ENCODE peak calls at places on chromosomes 7 and 10, in nine cellular contexts. N is tibial nerve; X is A549; D is progenitor cell of endocrine pancreas; J is activated CD8-positive, alpha-beta T cell treated with anti-CD3 and anti-CD28 coated beads for 36 hours; B is GM23338; H is AG04450; U is sigmoid colon; Y is fibroblast of the aortic adventitia. V is an unnamed sample.

GRCh38 chr10:18185621-18186020 is 45.4 kb downstream of the CACNB2 start:
- DNase-seq in B (no peak), Y (no peak), H (no peak), J (no peak), U (no peak), D (no peak), X (no peak), N (no peak), V (no peak)

GRCh38 chr7:129771928-129772479 is 160.5 kb downstream of the NRF1 start:
- DNase-seq in N (no peak), H (no peak), Y (no peak), X (no peak), D (no peak), B (no peak), U (no peak), J (no peak), V (no peak)

GRCh38 chr7:100132697-100133137 is 6.0 kb downstream of the MBLAC1 start:
- DNase-seq in Y (peak), B (peak), J (peak), N (peak), U (no peak), X (peak), H (no peak), D (peak), V (peak)

GRCh38 chr10:27240891-27241639 is 468 bp upstream of the ACBD5 start:
- DNase-seq in J (peak), H (no peak), X (no peak), Y (peak), N (no peak), U (no peak), B (peak), D (no peak), V (no peak)

GRCh38 chr10:103895458-103896186 is 22.4 kb downstream of the STN1 start:
- DNase-seq in X (no peak), B (no peak), U (no peak), Y (peak), J (no peak), N (no peak), H (no peak), D (no peak), V (no peak)

GRCh38 chr10:133309720-133310398 is 1.1 kb downstream of the ZNF511 start:
- DNase-seq in X (no peak), N (no peak), Y (no peak), J (no peak), U (no peak), H (no peak), B (no peak), D (no peak), V (no peak)

GRCh38 chr7:78057571-78057970 is 259.0 kb downstream of the PHTF2 start:
- DNase-seq in Y (no peak), J (no peak), D (no peak), B (no peak), N (no peak), X (no peak), U (no peak), H (no peak), V (no peak)

GRCh38 chr7:152335900-152336571 is 99.8 kb downstream of the KMT2C start:
- DNase-seq in J (no peak), H (no peak), U (no peak), N (no peak), Y (peak), B (no peak), D (no peak), X (no peak), V (peak)

GRCh38 chr7:45922810-45923209 is 1.7 kb upstream of the IGFBP3 start:
- DNase-seq in Y (no peak), H (no peak), J (peak), B (no peak), U (no peak), X (no peak), D (no peak), N (no peak), V (no peak)

GRCh38 chr10:72612203-72612826 is 13.6 kb downstream of the MICU1 start:
- DNase-seq in H (no peak), U (no peak), N (no peak), D (no peak), J (no peak), B (no peak), X (no peak), Y (peak), V (no peak)

GRCh38 chr7:330554-331230 is 40.7 kb downstream of the FOXL3 start:
- DNase-seq in U (peak), Y (no peak), X (no peak), B (no peak), N (no peak), H (no peak), D (no peak), J (no peak), V (no peak)

DNA sequence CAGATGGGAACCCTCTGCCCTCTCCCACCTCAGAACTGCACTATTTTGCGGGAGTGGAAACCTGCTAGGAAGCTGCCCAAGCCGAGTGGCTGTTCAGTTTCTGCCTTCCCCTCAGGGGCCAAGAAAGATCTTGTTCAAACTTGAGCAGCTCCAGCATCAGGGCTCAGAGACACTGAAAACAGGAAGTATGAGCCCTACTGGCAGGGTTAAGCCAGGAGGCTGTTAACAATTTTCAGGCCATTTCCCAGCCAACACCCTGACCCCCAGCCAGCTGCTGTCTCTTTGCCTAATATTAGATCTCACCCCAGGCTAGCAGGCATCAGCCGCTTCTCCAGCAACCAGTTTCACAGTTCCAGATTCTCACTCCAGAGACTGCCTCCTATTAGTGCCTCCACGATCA is 9.2 kb downstream of the PLAU start:
- DNase-seq in J (no peak), Y (peak), U (peak), H (no peak), X (no peak), B (peak), N (peak), D (no peak), V (peak)
- TF ChIP-seq CTCF in J (no peak), Y (no peak), U (no peak), H (no peak), X (no peak), B (no peak), N (no peak), D (no peak), V (no peak)

GRCh38 chr7:20311743-20312042 is 19.0 kb upstream of the ITGB8 start:
- DNase-seq in B (no peak), Y (no peak), D (no peak), U (no peak), N (no peak), H (no peak), J (no peak), X (no peak), V (no peak)
- TF ChIP-seq CTCF in B (no peak), Y (no peak), D (no peak), U (no peak), N (no peak), H (no peak), J (no peak), X (no peak), V (no peak)

GRCh38 chr7:123583821-123584220 is 17.8 kb upstream of the ASB15 start:
- DNase-seq in U (no peak), H (no peak), N (no peak), D (no peak), J (no peak), X (no peak), Y (no peak), B (no peak), V (no peak)

GRCh38 chr7:123580406-123581161 is 21.0 kb upstream of the ASB15 start:
- DNase-seq in B (peak), H (no peak), N (no peak), Y (peak), D (no peak), U (no peak), J (peak), X (no peak), V (no peak)

GRCh38 chr7:123581162-123581459 is 20.5 kb upstream of the ASB15 start:
- DNase-seq in X (no peak), Y (no peak), D (no peak), H (no peak), U (no peak), J (no peak), B (no peak), N (no peak), V (no peak)
- TF ChIP-seq CTCF in X (peak), Y (no peak), D (no peak), H (no peak), U (no peak), J (no peak), B (no peak), N (no peak), V (no peak)

GRCh38 chr7:16702433-16702832 is 51.1 kb upstream of the TSPAN13 start:
- DNase-seq in N (no peak), X (no peak), H (no peak), Y (no peak), D (no peak), J (no peak), B (no peak), U (no peak), V (no peak)
- TF ChIP-seq CTCF in N (no peak), X (peak), H (no peak), Y (no peak), D (peak), J (no peak), B (no peak), U (no peak), V (no peak)

GRCh38 chr10:125118701-125119100 is 41.7 kb downstream of the CTBP2 start:
- DNase-seq in J (no peak), B (no peak), D (no peak), H (no peak), N (no peak), Y (no peak), X (no peak), U (peak), V (no peak)

GRCh38 chr10:125120046-125120710 is 40.2 kb downstream of the CTBP2 start:
- DNase-seq in J (no peak), D (no peak), H (no peak), B (no peak), U (peak), Y (no peak), X (no peak), N (no peak), V (no peak)

GRCh38 chr10:125123363-125124113 is 36.8 kb downstream of the CTBP2 start:
- DNase-seq in J (no peak), B (no peak), X (peak), N (peak), U (peak), H (no peak), D (no peak), Y (peak), V (no peak)

GRCh38 chr10:125122566-125122965 is 37.8 kb downstream of the CTBP2 start:
- DNase-seq in H (no peak), D (no peak), J (no peak), U (peak), N (no peak), X (no peak), B (no peak), Y (no peak), V (no peak)

GRCh38 chr10:125121003-125121402 is 39.4 kb downstream of the CTBP2 start:
- DNase-seq in Y (no peak), D (no peak), X (no peak), U (peak), B (no peak), N (no peak), H (no peak), J (no peak), V (no peak)
- TF ChIP-seq CTCF in Y (no peak), D (no peak), X (no peak), U (no peak), B (no peak), N (no peak), H (no peak), J (no peak), V (no peak)

DNA sequence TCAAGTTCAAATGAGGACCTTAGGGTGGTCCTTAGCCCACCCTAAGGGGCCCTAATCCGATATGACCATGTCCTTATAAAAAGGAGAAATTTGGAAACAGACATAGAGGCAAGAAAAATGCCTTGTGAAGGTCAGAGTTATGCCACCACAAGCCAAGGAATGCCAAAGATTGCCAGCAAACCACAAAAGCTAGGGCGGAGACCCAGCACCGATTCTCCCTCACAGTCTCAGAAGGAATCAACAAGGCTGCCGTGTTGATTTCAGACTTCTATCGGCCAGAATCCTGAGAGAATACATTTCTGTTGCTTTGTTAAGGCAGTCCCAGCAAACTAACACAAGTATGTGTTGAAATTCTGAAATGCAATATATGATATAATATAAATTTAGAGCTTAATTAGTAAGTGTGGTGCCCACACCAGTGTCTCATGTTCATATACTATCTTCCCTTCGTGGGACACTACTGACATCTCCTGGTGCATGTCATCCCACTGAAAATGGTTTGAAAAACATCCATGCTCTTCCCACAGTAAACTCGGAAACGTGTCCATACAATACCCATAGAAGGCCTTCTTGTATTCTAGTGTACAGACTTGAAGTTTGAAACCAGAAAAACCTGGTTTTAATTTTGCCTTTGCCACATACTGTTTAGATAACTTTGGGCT is 349.0 kb downstream of the TNS3 start:
- DNase-seq in J (no peak), D (no peak), X (no peak), N (no peak), H (no peak), U (no peak), Y (no peak), B (no peak), V (no peak)
- TF ChIP-seq CTCF in J (no peak), D (no peak), X (peak), N (no peak), H (no peak), U (no peak), Y (no peak), B (no peak), V (no peak)

GRCh38 chr10:127535802-127536515 is 13.2 kb upstream of the NPS start:
- DNase-seq in U (no peak), B (no peak), X (no peak), D (no peak), H (no peak), N (no peak), J (no peak), Y (no peak), V (no peak)
- TF ChIP-seq CTCF in U (no peak), B (no peak), X (no peak), D (no peak), H (no peak), N (no peak), J (no peak), Y (no peak), V (no peak)

GRCh38 chr7:128395748-128396147 is 14.0 kb downstream of the IMPDH1 start:
- DNase-seq in U (no peak), J (no peak), H (no peak), Y (no peak), N (no peak), D (no peak), B (peak), X (no peak), V (peak)
- TF ChIP-seq CTCF in U (no peak), J (no peak), H (no peak), Y (no peak), N (no peak), D (no peak), B (peak), X (no peak), V (no peak)